ENCODE peak calls at places on chromosomes 12 and 14, in six cellular contexts. X is HEK293T; O is activated CD4-positive, alpha-beta T cell treated with anti-CD3 and anti-CD28 coated beads for 48 hours; R is hypothalamus; F is T-helper 1 cell; W is stimulated activated CD4-positive, alpha-beta T cell treated with anti-CD3 and anti-CD28 coated beads, Interleukin-15, amount 100 ng/mL, for 1 hour. B is an unnamed sample.

GRCh38 chr12:6141048-6141447 is 16.6 kb upstream of the VWF start:
- DNase-seq in R (no peak), O (peak), X (no peak), W (no peak), F (peak), B (peak)

GRCh38 chr12:98916106-98916505 is 271.0 kb downstream of the APAF1 start:
- DNase-seq in F (no peak), O (no peak), R (no peak), W (no peak), X (no peak), B (no peak)

GRCh38 chr12:17976202-17976601 is 113.8 kb downstream of the RERGL start:
- DNase-seq in O (no peak), F (no peak), X (peak), W (no peak), R (no peak), B (no peak)

GRCh38 chr12:131917711-131918306 is 11.3 kb upstream of the PUS1 start:
- DNase-seq in X (no peak), F (no peak), R (no peak), W (no peak), O (no peak), B (no peak)

GRCh38 chr12:63457857-63458256 is 210.4 kb downstream of the DPY19L2 start:
- DNase-seq in W (no peak), O (no peak), R (no peak), X (no peak), F (no peak), B (no peak)

GRCh38 chr12:90102957-90103652 is 394.5 kb upstream of the ATP2B1 start:
- DNase-seq in W (no peak), X (peak), O (peak), F (peak), R (no peak), B (peak)

GRCh38 chr12:85695316-85695715 is 140.9 kb downstream of the RASSF9 start:
- DNase-seq in W (no peak), R (no peak), F (no peak), X (no peak), O (no peak), B (no peak)

GRCh38 chr14:29892327-29892726 is 35.3 kb downstream of the PRKD1 start:
- DNase-seq in O (no peak), X (no peak), F (no peak), R (no peak), W (no peak), B (no peak)

GRCh38 chr12:12010277-12011031 is 60.3 kb upstream of the BCL2L14 start:
- DNase-seq in O (peak), W (no peak), X (no peak), R (peak), F (peak), B (peak)

GRCh38 chr14:28875937-28876910 is 109.6 kb downstream of the FOXG1 start:
- DNase-seq in O (no peak), X (peak), W (no peak), R (no peak), F (no peak), B (no peak)

B was measured in naive thymus-derived CD4-positive, alpha-beta T cell.